ENCODE peak calls at places on chromosomes 6 and 20, in four cellular contexts. One of them, this sample, is unnamed.
A peak's percentile ranks its signal among the peaks of the same experiment; 100 is the strongest.

GRCh38 chr6:25014806-25015560 is 79.2 kb upstream of the RIPOR2 start:
- DNase-seq in H1: no peak
- DNase-seq in GM23248: peak; percentile 88
- DNase-seq in testis: no peak
- DNase-seq in this sample: no peak

GRCh38 chr6:90859056-90859455 is 272.2 kb upstream of the MAP3K7 start:
- DNase-seq in H1: no peak
- DNase-seq in GM23248: no peak
- DNase-seq in testis: peak; percentile 20
- DNase-seq in this sample: no peak

GRCh38 chr20:38843346-38843745 is 37.8 kb downstream of the PPP1R16B start:
- DNase-seq in H1: no peak
- DNase-seq in GM23248: no peak
- DNase-seq in testis: no peak
- DNase-seq in this sample: no peak

GRCh38 chr6:95280690-95281273 is 296.6 kb upstream of the MANEA start:
- DNase-seq in H1: no peak
- DNase-seq in GM23248: peak; percentile 59
- DNase-seq in testis: peak; percentile 28
- DNase-seq in this sample: no peak

GRCh38 chr20:4011226-4011975 is 4.0 kb downstream of the RNF24 start:
- DNase-seq in H1: no peak
- DNase-seq in GM23248: no peak
- DNase-seq in testis: no peak
- DNase-seq in this sample: no peak

GRCh38 chr6:19771753-19772336 is 65.3 kb upstream of the ID4 start:
- DNase-seq in H1: no peak
- DNase-seq in GM23248: peak; percentile 73
- DNase-seq in testis: no peak
- DNase-seq in this sample: no peak

GRCh38 chr6:163536770-163537169 is 122.3 kb downstream of the QKI start:
- DNase-seq in H1: no peak
- DNase-seq in GM23248: peak; percentile 40
- DNase-seq in testis: no peak
- DNase-seq in this sample: peak; percentile 16

GRCh38 chr6:53526000-53526399 is 18.9 kb downstream of the GCLC start:
- DNase-seq in H1: no peak
- DNase-seq in GM23248: no peak
- DNase-seq in testis: no peak
- DNase-seq in this sample: no peak

GRCh38 chr20:49534314-49534713 is 33.6 kb downstream of the PTGIS start:
- DNase-seq in H1: peak; percentile 85
- DNase-seq in GM23248: peak; percentile 69
- DNase-seq in testis: peak; percentile 74
- DNase-seq in this sample: peak; percentile 64

GRCh38 chr6:121816361-121816760 is 380.9 kb downstream of the GJA1 start:
- DNase-seq in H1: no peak
- DNase-seq in GM23248: peak; percentile 75
- DNase-seq in testis: no peak
- DNase-seq in this sample: no peak

GRCh38 chr20:58682656-58683055 is 9.9 kb upstream of the NPEPL1 start:
- DNase-seq in H1: no peak
- DNase-seq in GM23248: peak; percentile 78
- DNase-seq in testis: no peak
- DNase-seq in this sample: no peak

GRCh38 chr6:9103876-9104521 is 668.7 kb upstream of the SLC35B3 start:
- DNase-seq in H1: no peak
- DNase-seq in GM23248: no peak
- DNase-seq in testis: no peak
- DNase-seq in this sample: no peak

GRCh38 chr6:161374971-161375873 is 101.4 kb upstream of the AGPAT4 start:
- DNase-seq in H1: no peak
- DNase-seq in GM23248: peak; percentile 88
- DNase-seq in testis: peak; percentile 36
- DNase-seq in this sample: peak; percentile 26

GRCh38 chr6:33992191-33992590 is 153.7 kb downstream of the GRM4 start:
- DNase-seq in H1: peak; percentile 27
- DNase-seq in GM23248: no peak
- DNase-seq in testis: no peak
- DNase-seq in this sample: no peak

GRCh38 chr6:157741321-157741720 is 81.7 kb upstream of the SNX9 start:
- DNase-seq in H1: no peak
- DNase-seq in GM23248: no peak
- DNase-seq in testis: no peak
- DNase-seq in this sample: no peak

GRCh38 chr6:39236742-39237141 is 7.5 kb upstream of the KCNK5 start:
- DNase-seq in H1: no peak
- DNase-seq in GM23248: no peak
- DNase-seq in testis: no peak
- DNase-seq in this sample: no peak

GRCh38 chr6:108711094-108711493 is 137.1 kb upstream of the ARMC2 start:
- DNase-seq in H1: no peak
- DNase-seq in GM23248: no peak
- DNase-seq in testis: no peak
- DNase-seq in this sample: no peak

GRCh38 chr6:170497845-170498281 is 55.2 kb downstream of the PSMB1 start:
- DNase-seq in H1: peak; percentile 67
- DNase-seq in GM23248: peak; percentile 18
- DNase-seq in testis: no peak
- DNase-seq in this sample: peak; percentile 34

GRCh38 chr6:24283043-24283985 is 74.5 kb downstream of the DCDC2 start:
- DNase-seq in H1: no peak
- DNase-seq in GM23248: peak; percentile 86
- DNase-seq in testis: peak; percentile 81
- DNase-seq in this sample: peak; percentile 48

GRCh38 chr20:59342017-59342957 is 41.9 kb downstream of the EDN3 start:
- DNase-seq in H1: no peak
- DNase-seq in GM23248: no peak
- DNase-seq in testis: no peak
- DNase-seq in this sample: no peak

GRCh38 chr6:158654960-158655485 is 5.2 kb downstream of the SYTL3 start:
- DNase-seq in H1: no peak
- DNase-seq in GM23248: peak; percentile 89
- DNase-seq in testis: no peak
- DNase-seq in this sample: no peak

GRCh38 chr6:137547186-137547585 is 53.0 kb upstream of the OLIG3 start:
- DNase-seq in H1: no peak
- DNase-seq in GM23248: no peak
- DNase-seq in testis: no peak
- DNase-seq in this sample: no peak

GRCh38 chr20:31536575-31536974 is 22.3 kb downstream of the HM13 start:
- DNase-seq in H1: no peak
- DNase-seq in GM23248: no peak
- DNase-seq in testis: no peak
- DNase-seq in this sample: no peak

GRCh38 chr6:13400772-13401171 is 72.4 kb upstream of the TBC1D7 start:
- DNase-seq in H1: no peak
- DNase-seq in GM23248: no peak
- DNase-seq in testis: no peak
- DNase-seq in this sample: no peak

GRCh38 chr6:86949776-86950175 is 12.4 kb downstream of the HTR1E start:
- DNase-seq in H1: no peak
- DNase-seq in GM23248: no peak
- DNase-seq in testis: no peak
- DNase-seq in this sample: no peak

GRCh38 chr6:5151295-5151954 is 66.3 kb downstream of the PPP1R3G start:
- DNase-seq in H1: no peak
- DNase-seq in GM23248: peak; percentile 42
- DNase-seq in testis: no peak
- DNase-seq in this sample: no peak

GRCh38 chr20:49801882-49802281 is 10.7 kb upstream of the SLC9A8 start:
- DNase-seq in H1: no peak
- DNase-seq in GM23248: no peak
- DNase-seq in testis: no peak
- DNase-seq in this sample: no peak

GRCh38 chr6:73694711-73695411 is 1.1 kb upstream of the CD109 start:
- DNase-seq in H1: no peak
- DNase-seq in GM23248: peak; percentile 88
- DNase-seq in testis: no peak
- DNase-seq in this sample: peak; percentile 76

GRCh38 chr6:65199121-65199520 is 507.9 kb downstream of the EYS start:
- DNase-seq in H1: no peak
- DNase-seq in GM23248: no peak
- DNase-seq in testis: no peak
- DNase-seq in this sample: no peak

GRCh38 chr6:11439908-11440307 is 97.6 kb upstream of the TMEM170B start:
- DNase-seq in H1: no peak
- DNase-seq in GM23248: no peak
- DNase-seq in testis: no peak
- DNase-seq in this sample: no peak

GRCh38 chr20:32006841-32007786 is 3.1 kb upstream of the CCM2L start:
- DNase-seq in H1: no peak
- DNase-seq in GM23248: no peak
- DNase-seq in testis: no peak
- DNase-seq in this sample: no peak

GRCh38 chr20:13396036-13396435 is 175.0 kb downstream of the ISM1 start:
- DNase-seq in H1: no peak
- DNase-seq in GM23248: peak; percentile 53
- DNase-seq in testis: no peak
- DNase-seq in this sample: no peak

GRCh38 chr20:57470212-57470522 is 54.8 kb downstream of the CTCFL start:
- DNase-seq in H1: no peak
- DNase-seq in GM23248: no peak
- DNase-seq in testis: no peak
- DNase-seq in this sample: no peak

GRCh38 chr6:35955071-35955470 is 34.2 kb upstream of the SRPK1 start:
- DNase-seq in H1: no peak
- DNase-seq in GM23248: peak; percentile 76
- DNase-seq in testis: no peak
- DNase-seq in this sample: peak; percentile 72

GRCh38 chr20:14687317-14687716 is 349.9 kb upstream of the FLRT3 start:
- DNase-seq in H1: no peak
- DNase-seq in GM23248: peak; percentile 44
- DNase-seq in testis: no peak
- DNase-seq in this sample: no peak

GRCh38 chr6:156977527-156978291 is 200.5 kb downstream of the ARID1B start:
- DNase-seq in H1: no peak
- DNase-seq in GM23248: peak; percentile 65
- DNase-seq in testis: peak; percentile 54
- DNase-seq in this sample: peak; percentile 74

GRCh38 chr20:17445561-17445960 is 85.6 kb downstream of the BFSP1 start:
- DNase-seq in H1: no peak
- DNase-seq in GM23248: no peak
- DNase-seq in testis: no peak
- DNase-seq in this sample: peak; percentile 27
- H3K27me3 ChIP-seq in H1: no peaks in the 10 kb centered on the region
- H3K27me3 ChIP-seq in GM23248: peaks cover 31% of the 10 kb centered on the region
- H3K27me3 ChIP-seq in testis: no peaks in the 10 kb centered on the region
- H3K27me3 ChIP-seq in this sample: no peaks in the 10 kb centered on the region

DNA sequence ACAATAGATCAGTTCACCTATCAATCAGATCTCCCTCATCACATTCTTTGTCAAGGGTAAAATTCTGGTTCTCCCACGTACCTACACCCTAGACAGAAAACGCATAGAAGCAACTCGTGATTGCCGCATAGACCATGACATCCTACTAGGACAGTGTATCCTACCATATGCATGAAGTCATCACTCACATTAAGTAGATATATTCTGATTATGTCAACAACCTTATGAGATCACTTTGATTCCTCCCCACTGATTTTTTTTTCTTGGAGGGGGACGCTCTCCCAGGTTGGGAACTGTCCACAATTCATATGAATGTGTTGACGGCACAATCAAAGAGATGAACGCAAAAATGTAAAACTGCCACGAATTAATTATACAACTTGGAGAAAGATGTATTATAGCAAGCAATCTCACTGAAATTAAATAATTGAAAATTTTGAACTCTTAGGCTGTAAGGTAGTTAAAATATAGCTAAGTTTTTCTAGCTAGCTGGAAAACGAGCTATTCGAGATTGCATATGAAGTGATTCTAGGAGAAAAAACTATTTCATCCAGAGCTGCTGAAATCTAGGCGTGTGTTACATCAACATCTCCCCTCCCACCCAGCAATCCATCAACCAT is 82.5 kb upstream of the CCDC28A start:
- DNase-seq in H1: no peak
- DNase-seq in GM23248: no peak
- DNase-seq in testis: no peak
- DNase-seq in this sample: no peak
- H3K4me3 ChIP-seq in H1: peak overlapping the region; percentile 86
- H3K4me3 ChIP-seq in GM23248: peak overlapping the region; percentile 80
- H3K4me3 ChIP-seq in testis: no peak overlapping the region
- H3K4me3 ChIP-seq in this sample: peak overlapping the region; percentile 69

GRCh38 chr20:9510926-9511325 is 3.5 kb upstream of the LAMP5 start:
- DNase-seq in H1: no peak
- DNase-seq in GM23248: no peak
- DNase-seq in testis: no peak
- DNase-seq in this sample: no peak
- H3K27me3 ChIP-seq in H1: peaks cover 86% of the 10 kb centered on the region
- H3K27me3 ChIP-seq in GM23248: peaks cover 94% of the 10 kb centered on the region
- H3K27me3 ChIP-seq in testis: peaks cover 5% of the 10 kb centered on the region
- H3K27me3 ChIP-seq in this sample: peaks cover 28% of the 10 kb centered on the region

GRCh38 chr6:3356824-3357420 is 98.2 kb downstream of the PSMG4 start:
- DNase-seq in H1: no peak
- DNase-seq in GM23248: peak; percentile 15
- DNase-seq in testis: no peak
- DNase-seq in this sample: no peak
- H3K4me3 ChIP-seq in H1: peak overlapping the region; percentile 53
- H3K4me3 ChIP-seq in GM23248: peak overlapping the region; percentile 61
- H3K4me3 ChIP-seq in testis: no peak overlapping the region
- H3K4me3 ChIP-seq in this sample: no peak overlapping the region

DNA sequence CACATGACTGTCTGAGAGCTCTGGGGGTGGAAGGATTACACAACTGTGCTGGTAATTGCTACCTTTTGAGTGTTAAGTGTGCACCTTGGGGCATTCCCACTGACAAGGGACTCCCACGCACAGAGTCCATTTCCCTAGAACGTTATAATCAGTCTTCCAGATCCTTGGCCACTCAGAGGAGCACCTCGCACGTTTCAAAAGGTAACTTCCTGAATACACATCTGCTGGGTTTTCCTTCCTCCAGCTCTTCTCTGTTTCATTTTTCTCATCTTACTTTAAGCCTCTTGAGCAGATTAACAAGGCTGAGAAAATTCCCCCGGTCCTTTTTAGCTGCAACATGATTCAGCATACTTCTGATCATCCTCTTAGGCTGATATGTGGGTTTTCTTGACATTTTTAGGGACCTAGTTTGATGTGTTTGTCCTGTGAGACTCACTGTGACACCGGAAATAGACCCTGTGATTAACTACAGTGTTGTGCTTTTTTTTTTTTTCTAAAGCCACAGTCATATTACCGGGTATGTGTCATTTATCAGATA is 98.4 kb upstream of the DUSP22 start:
- DNase-seq in H1: no peak
- DNase-seq in GM23248: no peak
- DNase-seq in testis: no peak
- DNase-seq in this sample: no peak
- H3K27me3 ChIP-seq in H1: no peaks in the 10 kb centered on the region
- H3K27me3 ChIP-seq in GM23248: no peaks in the 10 kb centered on the region
- H3K27me3 ChIP-seq in testis: no peaks in the 10 kb centered on the region
- H3K27me3 ChIP-seq in this sample: no peaks in the 10 kb centered on the region

GRCh38 chr6:32940656-32941411 is at the start of gene HLA-DMB:
- DNase-seq in H1: peak; percentile 62
- DNase-seq in GM23248: peak; percentile 80
- DNase-seq in testis: peak; percentile 65
- DNase-seq in this sample: peak; percentile 65
- H3K4me3 ChIP-seq in H1: peak within 1 kb of the TSS; percentile 49
- H3K4me3 ChIP-seq in GM23248: peak within 1 kb of the TSS; percentile 39
- H3K4me3 ChIP-seq in testis: peak within 1 kb of the TSS; percentile 15
- H3K4me3 ChIP-seq in this sample: peak within 1 kb of the TSS; percentile 39

This sample was measured in MG63.